ENCODE peak calls at places on chromosomes 3 and 15, in eight cellular contexts. C is ovary, Y is GM12878, I is uterus, B is body of pancreas, A is IMR-90, J is prostate gland, W is heart left ventricle. V is an unnamed sample. For H3K4me1, the result is how much of the 10 kb centered on the place peaks cover.

GRCh38 chr3:96712792-96713191 is 101.6 kb upstream of the EPHA6 start:
- DNase-seq in C (no peak), Y (no peak), I (no peak), B (no peak), A (no peak), J (no peak), W (no peak), V (no peak)

GRCh38 chr15:67862771-67863441 is 23.1 kb upstream of the RNU6-1 start:
- DNase-seq in C (no peak), Y (peak), I (no peak), B (no peak), A (no peak), J (no peak), W (no peak), V (no peak)

GRCh38 chr3:184333190-184333589 is 4.2 kb upstream of the FAM131A start:
- DNase-seq in C (no peak), Y (no peak), I (no peak), B (no peak), A (no peak), J (no peak), W (no peak), V (no peak)

GRCh38 chr15:63178034-63178433 is 11.4 kb upstream of the RAB8B start:
- DNase-seq in C (no peak), Y (no peak), I (no peak), B (no peak), A (no peak), J (no peak), W (no peak), V (no peak)

GRCh38 chr3:127722928-127723603 is 50.3 kb downstream of the ABTB1 start:
- DNase-seq in C (no peak), Y (no peak), I (no peak), B (no peak), A (peak), J (no peak), W (no peak), V (peak)

GRCh38 chr3:186823391-186823790 is 17.1 kb upstream of the RFC4 start:
- DNase-seq in C (no peak), Y (no peak), I (no peak), B (no peak), A (peak), J (no peak), W (no peak), V (no peak)

GRCh38 chr3:73143821-73144237 is 82.4 kb downstream of the EBLN2 start:
- DNase-seq in C (no peak), Y (no peak), I (no peak), B (no peak), A (no peak), J (no peak), W (no peak), V (no peak)

GRCh38 chr15:55681631-55682030 is 61.3 kb downstream of the PRTG start:
- DNase-seq in C (no peak), Y (no peak), I (no peak), B (no peak), A (no peak), J (no peak), W (no peak), V (no peak)

GRCh38 chr3:187051066-187051465 is 88.2 kb downstream of the RPL39L start:
- DNase-seq in C (no peak), Y (no peak), I (no peak), B (no peak), A (no peak), J (no peak), W (no peak), V (no peak)

DNA sequence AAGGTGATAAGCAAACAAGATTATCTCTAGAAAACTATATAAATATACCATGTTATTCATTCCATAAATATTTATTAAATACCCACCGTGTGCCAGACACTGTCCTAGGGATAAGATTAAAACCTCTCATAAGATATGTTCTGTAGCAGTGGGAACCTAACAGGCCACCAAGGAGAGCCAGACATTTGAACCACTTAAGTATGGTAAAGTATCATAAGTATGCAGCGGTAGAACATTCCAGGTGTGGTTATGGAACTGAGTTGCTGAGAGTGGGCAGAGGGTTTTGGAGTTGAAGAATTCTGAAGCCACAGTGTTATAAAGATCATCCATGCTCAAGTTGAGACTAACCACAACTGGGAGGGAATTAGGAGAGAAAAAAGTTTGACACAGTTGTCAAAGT is 14.7 kb downstream of the FILIP1L start:
- DNase-seq in C (no peak), Y (no peak), I (no peak), B (no peak), A (no peak), J (no peak), W (no peak), V (no peak)
- H3K4me1 ChIP-seq in C (under half), Y (under half), I (under half), B (under half), A (under half), J (under half), W (half or more), V (under half)

DNA sequence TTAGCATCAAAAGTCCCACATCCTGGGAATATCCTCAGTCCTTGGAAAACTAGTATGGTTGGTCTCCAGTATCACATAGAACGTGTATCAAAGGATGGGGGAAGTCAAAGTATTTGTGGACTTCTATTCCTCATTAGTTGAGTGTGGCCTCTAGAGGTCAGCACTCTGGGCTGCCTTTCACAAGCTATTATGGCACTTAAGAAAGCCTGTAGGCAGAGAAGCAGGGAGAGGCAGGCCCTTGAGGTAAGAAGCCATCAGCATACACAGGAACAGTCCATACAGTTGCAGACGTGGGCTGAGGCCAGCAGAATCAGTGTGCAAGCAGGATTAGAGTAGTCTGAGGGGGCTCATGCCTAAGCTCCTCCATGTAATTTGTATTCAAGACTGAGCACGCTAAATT is 341.7 kb downstream of the CLSTN2 start:
- DNase-seq in C (no peak), Y (no peak), I (no peak), B (no peak), A (peak), J (no peak), W (no peak), V (no peak)
- TF ChIP-seq CTCF in C (no peak), Y (peak), I (no peak), B (peak), A (peak), J (no peak), W (no peak), V (no peak)

DNA sequence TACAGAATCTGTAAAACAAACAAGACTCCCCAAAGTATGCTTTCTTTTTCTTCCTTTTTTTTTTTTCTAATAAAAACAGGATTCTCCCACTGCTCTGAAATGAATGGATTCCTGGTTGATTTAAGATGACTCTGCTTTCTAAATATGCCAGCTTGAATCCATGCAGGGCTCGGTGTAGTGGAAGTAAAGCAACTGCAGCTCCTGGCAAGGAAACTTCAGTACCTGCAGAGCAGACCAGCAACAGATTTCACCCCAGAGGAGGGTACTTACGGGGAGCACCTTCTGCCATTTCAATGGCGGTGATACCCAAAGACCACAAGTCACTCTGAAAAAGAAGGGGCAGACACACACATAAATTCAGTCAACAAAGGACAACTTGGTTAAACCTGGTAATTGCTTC is 150.5 kb upstream of the SLC2A2 start:
- DNase-seq in C (no peak), Y (no peak), I (no peak), B (no peak), A (no peak), J (no peak), W (no peak), V (no peak)
- TF ChIP-seq POLR2A in C (no peak), Y (no peak), I (no peak), B (no peak), A (no peak), J (no peak), W (no peak), V (no peak)

GRCh38 chr15:96328101-96328958 is 2.2 kb upstream of the NR2F2 start:
- DNase-seq in C (no peak), Y (no peak), I (no peak), B (no peak), A (no peak), J (no peak), W (no peak), V (no peak)
- H3K4me1 ChIP-seq in C (under half), Y (under half), I (under half), B (under half), A (under half), J (under half), W (under half), V (under half)

GRCh38 chr3:197366301-197367044 is 68.1 kb upstream of the DLG1 start:
- DNase-seq in C (no peak), Y (no peak), I (no peak), B (no peak), A (no peak), J (peak), W (no peak), V (peak)

GRCh38 chr3:197364410-197365071 is 66.1 kb upstream of the DLG1 start:
- DNase-seq in C (no peak), Y (no peak), I (no peak), B (no peak), A (no peak), J (no peak), W (no peak), V (no peak)

GRCh38 chr3:197365621-197366020 is 67.2 kb upstream of the DLG1 start:
- DNase-seq in C (no peak), Y (no peak), I (no peak), B (no peak), A (no peak), J (no peak), W (no peak), V (no peak)

GRCh38 chr3:197362086-197362485 is 63.7 kb upstream of the DLG1 start:
- DNase-seq in C (no peak), Y (no peak), I (no peak), B (no peak), A (no peak), J (no peak), W (no peak), V (no peak)

DNA sequence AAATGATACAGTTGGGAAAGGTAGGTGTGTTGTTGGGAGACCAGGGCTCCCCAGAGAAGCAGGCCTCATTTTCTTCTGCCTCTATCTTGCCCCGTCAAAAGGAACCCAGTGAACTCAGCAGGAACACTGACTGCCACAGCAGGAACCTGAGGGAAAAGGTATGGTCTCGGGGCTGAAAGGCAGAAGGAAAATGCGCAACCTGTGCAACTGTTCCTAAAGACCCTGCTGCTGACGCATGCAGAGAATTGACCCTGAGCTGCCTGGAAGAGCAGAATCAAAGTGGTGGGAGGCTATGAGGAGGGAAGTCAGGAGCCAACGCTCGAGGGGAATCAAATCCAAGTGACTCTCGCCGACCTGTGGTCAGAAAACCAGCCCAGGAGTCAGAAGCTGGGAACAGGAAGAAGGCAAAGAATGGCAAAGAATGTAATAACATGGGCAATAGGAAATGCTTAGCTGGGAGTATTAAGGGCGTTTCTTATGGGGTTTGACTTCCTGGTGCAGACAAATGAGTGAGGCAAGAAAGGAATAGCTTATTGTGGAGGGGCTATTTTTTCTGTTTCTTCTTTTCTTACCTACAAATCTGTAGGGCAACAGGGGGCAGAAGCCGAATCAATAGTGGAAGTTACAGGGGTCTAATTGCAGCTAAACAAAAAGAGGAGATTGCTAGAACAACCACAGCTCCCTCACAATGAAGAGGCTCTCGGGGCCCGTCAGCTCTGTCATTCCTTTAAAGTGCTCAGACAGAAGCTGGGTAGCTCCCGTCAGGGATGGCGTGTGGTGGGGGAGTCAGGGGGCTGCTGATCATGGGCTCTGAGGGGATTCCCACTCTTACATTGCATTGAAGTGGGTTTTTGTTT is 65.4 kb upstream of the DLG1 start:
- DNase-seq in C (no peak), Y (no peak), I (no peak), B (no peak), A (no peak), J (no peak), W (no peak), V (peak)
- TF ChIP-seq CTCF in C (no peak), Y (no peak), I (no peak), B (no peak), A (no peak), J (no peak), W (no peak), V (no peak)